ENCODE peak calls at places on chromosomes 2 and 18, in four cellular contexts. I is IMR-90, H is K562, J is GM12878. M is an unnamed sample.

GRCh38 chr18:10131036-10131774 is 217.4 kb downstream of the VAPA start:
- DNase-seq in I (no peak), H (no peak), J (no peak), M (no peak)

GRCh38 chr18:54946149-54946581 is 13.1 kb downstream of the CCDC68 start:
- DNase-seq in I (peak; percentile 33), H (peak; percentile 17), J (peak; percentile 8), M (peak; percentile 76)

GRCh38 chr2:115610888-115611287 is 1168.4 kb downstream of the DPP10 start:
- DNase-seq in I (no peak), H (no peak), J (no peak), M (no peak)

GRCh38 chr2:225429718-225430117 is 30.2 kb downstream of the NYAP2 start:
- DNase-seq in I (peak; percentile 0), H (no peak), J (no peak), M (no peak)

GRCh38 chr18:28204154-28204553 is 27.2 kb upstream of the CDH2 start:
- DNase-seq in I (peak; percentile 85), H (no peak), J (no peak), M (peak; percentile 83)

GRCh38 chr2:68043719-68044498 is 18.9 kb downstream of the C1D start:
- DNase-seq in I (peak; percentile 87), H (no peak), J (no peak), M (peak; percentile 25)

GRCh38 chr2:176122266-176122632 is 270 bp upstream of the HOXD9 start:
- DNase-seq in I (no peak), H (no peak), J (no peak), M (no peak)

GRCh38 chr2:80579756-80580155 is 275.2 kb upstream of the LRRTM1 start:
- DNase-seq in I (no peak), H (no peak), J (no peak), M (no peak)

GRCh38 chr18:72834731-72835130 is 33.1 kb downstream of the NETO1 start:
- DNase-seq in I (no peak), H (no peak), J (no peak), M (no peak)

GRCh38 chr2:96815326-96816126 is 542 bp upstream of the CNNM3 start:
- DNase-seq in I (peak; percentile 63), H (no peak), J (no peak), M (no peak)

GRCh38 chr2:154740360-154740759 is 41.9 kb downstream of the KCNJ3 start:
- DNase-seq in I (no peak), H (no peak), J (no peak), M (no peak)

GRCh38 chr2:120685403-120686297 is 50.0 kb upstream of the GLI2 start:
- DNase-seq in I (no peak), H (no peak), J (no peak), M (no peak)

GRCh38 chr18:58896734-58897508 is 32.2 kb downstream of the ZNF532 start:
- DNase-seq in I (no peak), H (no peak), J (no peak), M (no peak)

GRCh38 chr18:75437979-75438378 is 10.5 kb upstream of the SMIM21 start:
- DNase-seq in I (no peak), H (no peak), J (no peak), M (no peak)

GRCh38 chr2:241501099-241501541 is 7.3 kb downstream of the STK25 start:
- DNase-seq in I (no peak), H (no peak), J (no peak), M (no peak)

GRCh38 chr2:164954954-164955701 is at the start of gene SLC38A11:
- DNase-seq in I (no peak), H (no peak), J (no peak), M (no peak)

GRCh38 chr18:72530622-72531021 is 13.5 kb downstream of the CBLN2 start:
- DNase-seq in I (no peak), H (no peak), J (no peak), M (no peak)

GRCh38 chr2:88036162-88036561 is 19.4 kb downstream of the KRCC1 start:
- DNase-seq in I (peak; percentile 23), H (no peak), J (no peak), M (no peak)

GRCh38 chr2:239762742-239763269 is 262.3 kb downstream of the NDUFA10 start:
- DNase-seq in I (no peak), H (no peak), J (no peak), M (no peak)

GRCh38 chr2:234969329-234970157 is 17.7 kb downstream of the SH3BP4 start:
- DNase-seq in I (no peak), H (no peak), J (no peak), M (peak; percentile 43)

GRCh38 chr2:25292408-25292807 is 49.3 kb downstream of the DNMT3A start:
- DNase-seq in I (no peak), H (no peak), J (no peak), M (peak; percentile 34)

GRCh38 chr2:241950413-241950863 is 80.9 kb downstream of the RTP5 start:
- DNase-seq in I (no peak), H (no peak), J (no peak), M (no peak)

GRCh38 chr2:36455011-36455410 is 99.4 kb downstream of the CRIM1 start:
- DNase-seq in I (no peak), H (no peak), J (no peak), M (no peak)

GRCh38 chr2:128321421-128321775 is 2.7 kb upstream of the HS6ST1 start:
- DNase-seq in I (no peak), H (no peak), J (no peak), M (no peak)

GRCh38 chr18:63676526-63676925 is 14.8 kb upstream of the SERPINB3 start:
- DNase-seq in I (no peak), H (no peak), J (no peak), M (no peak)

GRCh38 chr18:402129-402528 is 98.4 kb downstream of the COLEC12 start:
- DNase-seq in I (no peak), H (no peak), J (no peak), M (no peak)

GRCh38 chr2:115165529-115166109 is 723.2 kb downstream of the DPP10 start:
- DNase-seq in I (peak; percentile 12), H (no peak), J (no peak), M (peak; percentile 1)

GRCh38 chr18:10901329-10901728 is 248.0 kb downstream of the PIEZO2 start:
- DNase-seq in I (no peak), H (no peak), J (no peak), M (no peak)

GRCh38 chr2:128437181-128437520 is 118.5 kb upstream of the HS6ST1 start:
- DNase-seq in I (no peak), H (no peak), J (no peak), M (no peak)

GRCh38 chr18:10563886-10564285 is 38.1 kb downstream of the NAPG start:
- DNase-seq in I (no peak), H (no peak), J (no peak), M (no peak)

GRCh38 chr18:46917808-46918600 is 602 bp downstream of the KATNAL2 start:
- DNase-seq in I (peak; percentile 37), H (peak; percentile 25), J (no peak), M (no peak)

GRCh38 chr2:108560241-108560811 is 26.1 kb downstream of the LIMS1 start:
- DNase-seq in I (no peak), H (no peak), J (no peak), M (no peak)

DNA sequence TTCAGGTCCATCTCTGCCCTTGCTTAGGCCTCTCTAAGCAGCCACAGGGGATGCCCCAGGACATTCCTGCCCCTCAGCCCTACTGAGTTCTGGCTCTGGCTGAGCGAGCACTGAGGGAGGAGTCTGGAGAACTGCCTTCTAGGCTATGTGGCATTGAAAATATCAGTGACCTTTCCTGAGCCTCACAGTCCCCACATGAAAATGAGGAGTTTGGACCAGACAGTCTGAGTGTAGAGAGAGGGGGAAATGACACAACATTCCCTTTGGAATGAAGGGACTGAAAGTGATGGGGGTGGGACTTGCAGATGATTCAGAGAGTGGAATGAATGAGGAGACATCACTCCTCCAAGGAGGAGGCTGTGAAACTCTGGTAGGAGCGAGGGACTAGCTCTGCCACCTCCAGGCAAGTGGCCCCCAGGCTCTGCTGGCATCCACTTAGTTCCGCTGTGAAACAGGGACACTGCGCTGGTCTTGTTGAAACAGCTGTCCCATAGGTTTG is 8.0 kb downstream of the TNS1 start:
- DNase-seq in I (peak; percentile 90), H (no peak), J (no peak), M (peak; percentile 52)
- TF ChIP-seq FOS in I (peak; percentile 81), H (no peak), J (no peak), M (peak; percentile 51)

GRCh38 chr2:200528228-200528627 is 2.2 kb downstream of the SGO2 start:
- DNase-seq in I (no peak), H (no peak), J (no peak), M (no peak)

GRCh38 chr2:200523604-200524003 is 2.4 kb upstream of the SGO2 start:
- DNase-seq in I (no peak), H (no peak), J (no peak), M (no peak)

GRCh38 chr2:200525551-200525881 is 491 bp upstream of the SGO2 start:
- DNase-seq in I (no peak), H (no peak), J (no peak), M (no peak)

GRCh38 chr2:200525066-200525465 is 941 bp upstream of the SGO2 start:
- DNase-seq in I (peak; percentile 54), H (no peak), J (no peak), M (no peak)

GRCh38 chr2:200525882-200526651 is at the start of gene SGO2:
- DNase-seq in I (peak; percentile 91), H (peak; percentile 91), J (peak; percentile 85), M (peak; percentile 95)
- TF ChIP-seq POLR2A in I (peak; percentile 48), H (peak; percentile 80), J (peak; percentile 86), M (peak; percentile 90)

GRCh38 chr2:136282238-136282775 is 164.4 kb upstream of the CXCR4 start:
- DNase-seq in I (no peak), H (no peak), J (no peak), M (no peak)

GRCh38 chr2:136284226-136285119 is 166.5 kb upstream of the CXCR4 start:
- DNase-seq in I (no peak), H (no peak), J (peak; percentile 25), M (no peak)

GRCh38 chr2:136286423-136286822 is 168.5 kb upstream of the CXCR4 start:
- DNase-seq in I (no peak), H (no peak), J (no peak), M (no peak)

DNA sequence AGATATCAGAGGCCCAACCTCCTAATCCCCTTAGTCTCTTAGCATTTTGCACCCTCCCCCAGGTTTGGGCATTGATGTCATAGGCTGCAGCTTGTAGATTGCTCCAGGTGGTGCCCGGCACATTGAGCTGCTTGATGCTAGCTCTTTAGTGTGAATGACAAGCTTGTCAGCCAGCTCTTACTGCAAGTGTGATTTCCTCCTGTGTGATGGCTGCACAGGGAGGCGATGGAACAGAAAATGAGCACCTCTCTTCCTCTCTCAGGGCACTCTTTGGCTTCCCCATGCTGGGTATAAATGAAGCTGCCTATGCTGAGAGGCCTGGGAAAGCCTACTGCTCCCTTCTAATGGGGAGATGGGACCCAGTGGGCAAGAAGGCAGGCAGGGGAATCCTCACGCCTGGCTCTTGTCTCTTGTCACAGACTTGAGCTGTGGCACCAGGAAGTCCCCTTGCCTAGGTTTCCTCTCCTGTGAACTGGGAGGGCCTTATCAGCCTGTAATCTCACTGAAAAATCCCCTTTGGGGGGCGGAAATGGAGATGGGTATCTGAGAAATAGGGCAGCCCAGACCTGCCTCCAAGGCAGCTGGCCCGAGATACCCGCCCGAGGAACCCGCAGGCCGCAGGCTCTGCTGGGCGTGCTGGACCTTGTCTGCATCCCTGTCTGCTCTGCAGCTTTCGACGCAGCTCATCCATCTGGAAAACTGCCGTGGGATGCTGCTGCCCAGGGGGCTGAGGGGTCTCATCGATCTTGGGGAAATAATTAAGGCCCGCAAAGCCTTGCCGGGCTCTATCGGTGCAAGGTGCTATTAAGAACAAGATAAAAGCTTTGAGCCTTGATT is 163.6 kb upstream of the CXCR4 start:
- DNase-seq in I (no peak), H (no peak), J (peak; percentile 25), M (no peak)
- TF ChIP-seq FOS in I (no peak), H (no peak), J (no peak), M (no peak)

GRCh38 chr2:161017780-161018440 is 142.3 kb upstream of the TANK start:
- DNase-seq in I (no peak), H (no peak), J (no peak), M (no peak)

GRCh38 chr2:161020437-161020836 is 139.8 kb upstream of the TANK start:
- DNase-seq in I (no peak), H (no peak), J (no peak), M (no peak)

GRCh38 chr2:161019311-161019710 is 140.9 kb upstream of the TANK start:
- DNase-seq in I (no peak), H (no peak), J (no peak), M (no peak)
- TF ChIP-seq POLR2A in I (no peak), H (no peak), J (no peak), M (no peak)